ENCODE peak calls at places on chromosomes 16 and 17, in eight cellular contexts. One of them, this sample, is unnamed. For H3K9me3, the result is how much of the 10 kb centered on the place peaks cover.

GRCh38 chr17:55386931-55387330 is 34.7 kb downstream of the MMD start:
- DNase-seq in suprapubic skin: no peak
- DNase-seq in cardiac muscle cell: no peak
- DNase-seq in AG04450: no peak
- DNase-seq in fibroblast of lung: no peak
- DNase-seq in lower lobe of right lung: no peak
- DNase-seq in kidney: no peak
- DNase-seq in A549: no peak
- DNase-seq in this sample: no peak

GRCh38 chr17:32596666-32597065 is 109.9 kb downstream of the CDK5R1 start:
- DNase-seq in lower lobe of right lung: no peak
- DNase-seq in cardiac muscle cell: no peak
- DNase-seq in fibroblast of lung: no peak
- DNase-seq in AG04450: no peak
- DNase-seq in A549: no peak
- DNase-seq in suprapubic skin: no peak
- DNase-seq in kidney: no peak
- DNase-seq in this sample: no peak

GRCh38 chr17:15247891-15248529 is 17.1 kb downstream of the PMP22 start:
- DNase-seq in kidney: no peak
- DNase-seq in AG04450: no peak
- DNase-seq in suprapubic skin: no peak
- DNase-seq in A549: peak
- DNase-seq in fibroblast of lung: no peak
- DNase-seq in cardiac muscle cell: peak
- DNase-seq in lower lobe of right lung: no peak
- DNase-seq in this sample: no peak

GRCh38 chr16:66605177-66605999 is 884 bp downstream of the CMTM3 start:
- DNase-seq in suprapubic skin: peak
- DNase-seq in fibroblast of lung: peak
- DNase-seq in A549: peak
- DNase-seq in AG04450: no peak
- DNase-seq in lower lobe of right lung: peak
- DNase-seq in cardiac muscle cell: peak
- DNase-seq in kidney: peak
- DNase-seq in this sample: peak

GRCh38 chr16:88844412-88845118 is 12.2 kb downstream of the GALNS start:
- DNase-seq in lower lobe of right lung: no peak
- DNase-seq in suprapubic skin: no peak
- DNase-seq in AG04450: no peak
- DNase-seq in fibroblast of lung: no peak
- DNase-seq in A549: no peak
- DNase-seq in kidney: no peak
- DNase-seq in cardiac muscle cell: no peak
- DNase-seq in this sample: no peak

GRCh38 chr17:15946611-15947120 is 1.7 kb downstream of the ADORA2B start:
- DNase-seq in cardiac muscle cell: no peak
- DNase-seq in lower lobe of right lung: no peak
- DNase-seq in AG04450: no peak
- DNase-seq in fibroblast of lung: peak
- DNase-seq in A549: no peak
- DNase-seq in suprapubic skin: no peak
- DNase-seq in kidney: peak
- DNase-seq in this sample: no peak

GRCh38 chr16:58048914-58049696 is 23.6 kb downstream of the MMP15 start:
- DNase-seq in A549: no peak
- DNase-seq in fibroblast of lung: no peak
- DNase-seq in suprapubic skin: no peak
- DNase-seq in lower lobe of right lung: no peak
- DNase-seq in kidney: no peak
- DNase-seq in cardiac muscle cell: no peak
- DNase-seq in AG04450: no peak
- DNase-seq in this sample: no peak

GRCh38 chr16:27657811-27658210 is 107.9 kb downstream of the KATNIP start:
- DNase-seq in lower lobe of right lung: no peak
- DNase-seq in AG04450: no peak
- DNase-seq in fibroblast of lung: no peak
- DNase-seq in kidney: no peak
- DNase-seq in cardiac muscle cell: no peak
- DNase-seq in suprapubic skin: no peak
- DNase-seq in A549: no peak
- DNase-seq in this sample: no peak

GRCh38 chr16:89860747-89861304 is 12.6 kb upstream of the TCF25 start:
- DNase-seq in suprapubic skin: no peak
- DNase-seq in AG04450: no peak
- DNase-seq in fibroblast of lung: peak
- DNase-seq in A549: peak
- DNase-seq in kidney: peak
- DNase-seq in cardiac muscle cell: peak
- DNase-seq in lower lobe of right lung: peak
- DNase-seq in this sample: peak

GRCh38 chr16:55021595-55022475 is 91.2 kb downstream of the IRX5 start:
- DNase-seq in AG04450: no peak
- DNase-seq in suprapubic skin: no peak
- DNase-seq in fibroblast of lung: no peak
- DNase-seq in cardiac muscle cell: no peak
- DNase-seq in lower lobe of right lung: no peak
- DNase-seq in kidney: no peak
- DNase-seq in A549: peak
- DNase-seq in this sample: no peak

GRCh38 chr17:30429155-30429554 is 48.1 kb upstream of the GOSR1 start:
- DNase-seq in lower lobe of right lung: no peak
- DNase-seq in suprapubic skin: no peak
- DNase-seq in kidney: no peak
- DNase-seq in fibroblast of lung: no peak
- DNase-seq in AG04450: peak
- DNase-seq in cardiac muscle cell: no peak
- DNase-seq in A549: no peak
- DNase-seq in this sample: no peak

GRCh38 chr17:31787857-31788570 is 71.0 kb downstream of the COPRS start:
- DNase-seq in cardiac muscle cell: peak
- DNase-seq in AG04450: peak
- DNase-seq in suprapubic skin: peak
- DNase-seq in kidney: no peak
- DNase-seq in lower lobe of right lung: no peak
- DNase-seq in A549: no peak
- DNase-seq in fibroblast of lung: peak
- DNase-seq in this sample: no peak

GRCh38 chr16:73890524-73891500 is 405.8 kb upstream of the PSMD7 start:
- DNase-seq in kidney: no peak
- DNase-seq in AG04450: no peak
- DNase-seq in A549: no peak
- DNase-seq in cardiac muscle cell: peak
- DNase-seq in fibroblast of lung: peak
- DNase-seq in lower lobe of right lung: no peak
- DNase-seq in suprapubic skin: no peak
- DNase-seq in this sample: no peak

GRCh38 chr16:17414421-17414820 is 56.3 kb downstream of the XYLT1 start:
- DNase-seq in A549: no peak
- DNase-seq in suprapubic skin: no peak
- DNase-seq in fibroblast of lung: no peak
- DNase-seq in cardiac muscle cell: no peak
- DNase-seq in lower lobe of right lung: no peak
- DNase-seq in kidney: no peak
- DNase-seq in AG04450: no peak
- DNase-seq in this sample: no peak

GRCh38 chr16:51151435-51151950 is 423 bp upstream of the SALL1 start:
- DNase-seq in AG04450: no peak
- DNase-seq in fibroblast of lung: peak
- DNase-seq in A549: no peak
- DNase-seq in lower lobe of right lung: no peak
- DNase-seq in suprapubic skin: no peak
- DNase-seq in cardiac muscle cell: peak
- DNase-seq in kidney: peak
- DNase-seq in this sample: no peak

GRCh38 chr16:74183601-74184365 is 112.8 kb upstream of the PSMD7 start:
- DNase-seq in A549: no peak
- DNase-seq in kidney: no peak
- DNase-seq in lower lobe of right lung: no peak
- DNase-seq in AG04450: no peak
- DNase-seq in suprapubic skin: no peak
- DNase-seq in cardiac muscle cell: no peak
- DNase-seq in fibroblast of lung: no peak
- DNase-seq in this sample: no peak

GRCh38 chr17:71173963-71174362 is 946.9 kb upstream of the SOX9 start:
- DNase-seq in A549: no peak
- DNase-seq in lower lobe of right lung: no peak
- DNase-seq in suprapubic skin: no peak
- DNase-seq in cardiac muscle cell: no peak
- DNase-seq in kidney: no peak
- DNase-seq in fibroblast of lung: no peak
- DNase-seq in AG04450: no peak
- DNase-seq in this sample: no peak

GRCh38 chr17:74228326-74228978 is 15.1 kb downstream of the TTYH2 start:
- DNase-seq in fibroblast of lung: no peak
- DNase-seq in cardiac muscle cell: no peak
- DNase-seq in kidney: no peak
- DNase-seq in A549: no peak
- DNase-seq in AG04450: no peak
- DNase-seq in lower lobe of right lung: no peak
- DNase-seq in suprapubic skin: no peak
- DNase-seq in this sample: no peak

GRCh38 chr17:19664821-19665181 is 16.2 kb downstream of the ALDH3A2 start:
- DNase-seq in lower lobe of right lung: no peak
- DNase-seq in suprapubic skin: no peak
- DNase-seq in fibroblast of lung: no peak
- DNase-seq in cardiac muscle cell: no peak
- DNase-seq in kidney: no peak
- DNase-seq in AG04450: no peak
- DNase-seq in A549: no peak
- DNase-seq in this sample: no peak

GRCh38 chr17:43338886-43339516 is 59.8 kb upstream of the ARL4D start:
- DNase-seq in AG04450: no peak
- DNase-seq in cardiac muscle cell: peak
- DNase-seq in fibroblast of lung: peak
- DNase-seq in lower lobe of right lung: peak
- DNase-seq in suprapubic skin: peak
- DNase-seq in A549: no peak
- DNase-seq in kidney: peak
- DNase-seq in this sample: peak

GRCh38 chr17:43337684-43338428 is 60.9 kb upstream of the ARL4D start:
- DNase-seq in cardiac muscle cell: no peak
- DNase-seq in suprapubic skin: no peak
- DNase-seq in fibroblast of lung: no peak
- DNase-seq in A549: no peak
- DNase-seq in lower lobe of right lung: no peak
- DNase-seq in AG04450: no peak
- DNase-seq in kidney: no peak
- DNase-seq in this sample: no peak

GRCh38 chr17:43344700-43345099 is 54.1 kb upstream of the ARL4D start:
- DNase-seq in suprapubic skin: no peak
- DNase-seq in AG04450: no peak
- DNase-seq in A549: no peak
- DNase-seq in fibroblast of lung: no peak
- DNase-seq in lower lobe of right lung: no peak
- DNase-seq in kidney: no peak
- DNase-seq in cardiac muscle cell: no peak
- DNase-seq in this sample: no peak

GRCh38 chr17:43342601-43342905 is 56.2 kb upstream of the ARL4D start:
- DNase-seq in lower lobe of right lung: no peak
- DNase-seq in suprapubic skin: no peak
- DNase-seq in kidney: no peak
- DNase-seq in fibroblast of lung: peak
- DNase-seq in AG04450: no peak
- DNase-seq in cardiac muscle cell: no peak
- DNase-seq in A549: no peak
- DNase-seq in this sample: no peak

GRCh38 chr17:43341705-43342600 is 56.8 kb upstream of the ARL4D start:
- DNase-seq in kidney: no peak
- DNase-seq in lower lobe of right lung: no peak
- DNase-seq in suprapubic skin: no peak
- DNase-seq in AG04450: no peak
- DNase-seq in cardiac muscle cell: no peak
- DNase-seq in A549: no peak
- DNase-seq in fibroblast of lung: peak
- DNase-seq in this sample: no peak
- TF ChIP-seq CTCF in kidney: no peak
- TF ChIP-seq CTCF in lower lobe of right lung: no peak
- TF ChIP-seq CTCF in suprapubic skin: no peak
- TF ChIP-seq CTCF in AG04450: no peak
- TF ChIP-seq CTCF in cardiac muscle cell: no peak
- TF ChIP-seq CTCF in A549: no peak
- TF ChIP-seq CTCF in fibroblast of lung: no peak
- TF ChIP-seq CTCF in this sample: no peak

DNA sequence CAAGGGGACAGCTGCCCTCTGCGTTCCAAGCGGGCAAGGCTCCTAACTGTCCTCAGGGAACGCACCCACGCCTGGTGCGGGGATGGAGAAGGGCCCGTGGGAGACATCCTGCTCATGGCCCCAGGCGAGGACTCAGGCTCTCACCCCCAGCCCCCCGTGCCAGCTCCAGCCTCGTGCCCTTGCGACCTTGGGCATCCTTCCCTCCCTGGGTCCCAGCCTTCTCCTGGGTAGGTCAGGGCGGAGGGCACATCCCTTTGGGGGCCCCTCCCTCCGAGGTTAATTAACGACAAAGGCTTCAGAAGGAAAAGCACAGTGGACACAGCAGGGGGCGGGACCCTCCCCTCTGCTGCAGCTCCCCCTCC is 3.0 kb downstream of the PGAP6 start:
- DNase-seq in A549: no peak
- DNase-seq in kidney: peak
- DNase-seq in fibroblast of lung: no peak
- DNase-seq in lower lobe of right lung: no peak
- DNase-seq in AG04450: no peak
- DNase-seq in suprapubic skin: peak
- DNase-seq in cardiac muscle cell: no peak
- DNase-seq in this sample: no peak
- H3K4me3 ChIP-seq in A549: no peak
- H3K4me3 ChIP-seq in kidney: no peak
- H3K4me3 ChIP-seq in fibroblast of lung: no peak
- H3K4me3 ChIP-seq in lower lobe of right lung: no peak
- H3K4me3 ChIP-seq in AG04450: no peak
- H3K4me3 ChIP-seq in suprapubic skin: no peak
- H3K4me3 ChIP-seq in cardiac muscle cell: no peak
- H3K4me3 ChIP-seq in this sample: peak

GRCh38 chr16:35585411-35585810 is 2126.0 kb downstream of the TP53TG3F start:
- DNase-seq in cardiac muscle cell: no peak
- DNase-seq in lower lobe of right lung: no peak
- DNase-seq in fibroblast of lung: no peak
- DNase-seq in AG04450: no peak
- DNase-seq in suprapubic skin: no peak
- DNase-seq in A549: no peak
- DNase-seq in kidney: no peak
- DNase-seq in this sample: no peak
- H3K9me3 ChIP-seq in cardiac muscle cell: under half
- H3K9me3 ChIP-seq in lower lobe of right lung: under half
- H3K9me3 ChIP-seq in fibroblast of lung: under half
- H3K9me3 ChIP-seq in AG04450: under half
- H3K9me3 ChIP-seq in suprapubic skin: under half
- H3K9me3 ChIP-seq in A549: under half
- H3K9me3 ChIP-seq in kidney: under half
- H3K9me3 ChIP-seq in this sample: under half

DNA sequence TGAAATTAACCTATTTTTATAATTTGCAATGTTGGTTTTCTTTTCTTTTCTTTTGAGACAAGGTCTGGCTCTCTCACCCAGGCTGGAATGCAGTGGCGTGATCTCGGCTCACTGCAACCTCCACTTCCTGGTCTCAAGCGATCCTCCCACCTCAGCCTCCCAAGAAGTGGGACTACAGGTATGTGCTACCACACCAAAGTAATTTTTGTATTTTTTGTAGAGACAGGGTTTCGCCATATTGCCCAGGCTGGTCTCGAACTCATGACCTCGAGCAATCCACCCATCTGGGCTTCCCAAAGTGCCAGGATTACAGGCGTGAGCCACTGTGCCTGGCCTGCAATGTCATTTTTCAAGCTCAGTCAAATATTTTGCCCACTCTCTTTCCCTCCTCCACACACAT is 36.0 kb downstream of the MYH11 start:
- DNase-seq in A549: no peak
- DNase-seq in lower lobe of right lung: no peak
- DNase-seq in AG04450: no peak
- DNase-seq in suprapubic skin: peak
- DNase-seq in cardiac muscle cell: no peak
- DNase-seq in fibroblast of lung: no peak
- DNase-seq in kidney: no peak
- DNase-seq in this sample: no peak
- TF ChIP-seq CTCF in A549: no peak
- TF ChIP-seq CTCF in lower lobe of right lung: no peak
- TF ChIP-seq CTCF in AG04450: no peak
- TF ChIP-seq CTCF in suprapubic skin: no peak
- TF ChIP-seq CTCF in cardiac muscle cell: no peak
- TF ChIP-seq CTCF in fibroblast of lung: no peak
- TF ChIP-seq CTCF in kidney: no peak
- TF ChIP-seq CTCF in this sample: no peak

This sample was measured in CD8-positive, alpha-beta T cell.